ENCODE peak calls at places on chromosomes 12 and 14, in four cellular contexts. N, U, B and M are unnamed samples.

GRCh38 chr12:94134226-94134795 is 14.1 kb upstream of the PLXNC1 start:
- DNase-seq in B (no peak), U (no peak), N (no peak), M (peak)

GRCh38 chr12:71472441-71472911 is 32.9 kb downstream of the LGR5 start:
- DNase-seq in N (no peak), U (no peak), B (no peak), M (no peak)

GRCh38 chr12:13784504-13784903 is 196.9 kb downstream of the GRIN2B start:
- DNase-seq in N (no peak), B (no peak), U (no peak), M (no peak)

GRCh38 chr12:77996670-77997069 is 166.0 kb downstream of the NAV3 start:
- DNase-seq in B (no peak), N (no peak), U (no peak), M (no peak)

GRCh38 chr12:109793411-109793810 is 39.8 kb downstream of the TRPV4 start:
- DNase-seq in U (no peak), B (no peak), N (no peak), M (no peak)

GRCh38 chr12:4628406-4628805 is 20.4 kb downstream of the AKAP3 start:
- DNase-seq in N (no peak), U (no peak), B (no peak), M (no peak)

GRCh38 chr14:94110552-94111181 is at the start of gene IFI27:
- DNase-seq in N (peak), U (peak), B (no peak), M (peak)

GRCh38 chr12:54222609-54223008 is 33.8 kb upstream of the SMUG1 start:
- DNase-seq in N (no peak), B (no peak), U (no peak), M (no peak)

GRCh38 chr12:54265364-54265812 is 14.5 kb downstream of the CBX5 start:
- DNase-seq in B (no peak), U (no peak), N (no peak), M (no peak)

GRCh38 chr12:59650594-59651229 is 54.9 kb downstream of the SLC16A7 start:
- DNase-seq in B (no peak), N (no peak), U (peak), M (no peak)

GRCh38 chr12:119069029-119069731 is 87.8 kb downstream of the SRRM4 start:
- DNase-seq in B (no peak), U (no peak), N (no peak), M (no peak)

GRCh38 chr14:26707234-26707633 is 109.4 kb upstream of the NOVA1 start:
- DNase-seq in N (no peak), U (no peak), B (no peak), M (no peak)

GRCh38 chr12:110556705-110557104 is 26.4 kb downstream of the PPTC7 start:
- DNase-seq in U (no peak), B (no peak), N (no peak), M (no peak)

GRCh38 chr12:11727133-11727664 is 77.7 kb downstream of the ETV6 start:
- DNase-seq in N (no peak), U (no peak), B (no peak), M (no peak)

GRCh38 chr14:92645841-92646478 is 102.5 kb downstream of the LGMN start:
- DNase-seq in U (no peak), B (no peak), N (no peak), M (no peak)

GRCh38 chr12:132866251-132866828 is 21.1 kb downstream of the CHFR start:
- DNase-seq in U (no peak), B (no peak), N (no peak), M (no peak)

GRCh38 chr12:2610358-2610757 is 184.4 kb upstream of the FKBP4 start:
- DNase-seq in N (no peak), U (no peak), B (no peak), M (no peak)

GRCh38 chr14:105058521-105059034 is 6.7 kb downstream of the GPR132 start:
- DNase-seq in N (no peak), B (no peak), U (no peak), M (no peak)

GRCh38 chr12:24252580-24252979 is 303.1 kb upstream of the SOX5 start:
- DNase-seq in U (no peak), N (no peak), B (no peak), M (no peak)

GRCh38 chr14:56309198-56309597 is 191.0 kb downstream of the PELI2 start:
- DNase-seq in N (no peak), U (no peak), B (no peak), M (no peak)

GRCh38 chr14:73754911-73755360 is 40.8 kb upstream of the PNMA1 start:
- DNase-seq in U (no peak), N (no peak), B (no peak), M (peak)

GRCh38 chr12:7844131-7844530 is 28.6 kb downstream of the SLC2A14 start:
- DNase-seq in N (no peak), U (no peak), B (no peak), M (peak)

GRCh38 chr14:23125933-23126524 is 7.0 kb upstream of the CEBPE start:
- DNase-seq in U (no peak), N (no peak), B (no peak), M (no peak)
- TF ChIP-seq CTCF in U (no peak), N (no peak), B (no peak), M (no peak)

GRCh38 chr14:100306506-100307214 is 416 bp upstream of the SLC25A29 start:
- DNase-seq in N (peak), B (peak), U (peak), M (peak)
- TF ChIP-seq CTCF in N (no peak), B (no peak), U (no peak), M (no peak)

DNA sequence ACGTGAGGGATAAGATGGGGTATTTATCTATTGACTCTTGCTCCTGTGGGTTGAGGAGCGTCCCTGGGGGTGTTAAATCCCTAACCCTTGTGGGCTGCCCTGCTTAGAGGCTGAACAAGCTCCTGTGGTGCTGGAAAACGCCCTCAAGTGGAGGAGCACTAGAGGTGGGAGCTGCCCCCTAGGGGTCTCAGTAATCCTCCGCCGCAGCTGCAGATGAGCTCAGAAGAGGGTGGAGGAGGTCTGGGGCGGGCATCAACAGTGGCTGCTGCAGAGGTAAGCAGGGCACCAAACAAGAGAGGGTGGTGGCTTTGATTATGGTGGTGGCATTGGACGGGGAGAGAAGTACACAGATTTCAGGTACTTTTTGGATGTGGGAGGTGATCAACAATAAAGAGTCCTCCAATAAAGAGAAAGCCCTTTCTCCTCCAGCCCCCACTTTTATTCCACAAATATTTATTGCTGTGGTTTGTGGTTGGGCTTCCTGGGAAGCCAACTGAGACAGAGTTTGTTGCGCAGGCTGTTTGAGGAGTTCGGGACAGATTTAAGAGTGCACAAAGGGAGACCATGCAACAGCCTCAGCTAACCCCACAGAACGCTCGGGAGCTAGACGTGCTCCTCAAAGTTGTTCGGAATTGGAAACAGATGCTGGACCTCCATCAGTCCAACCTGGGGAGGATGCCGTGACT is 179.9 kb downstream of the ADCK1 start:
- DNase-seq in N (no peak), B (no peak), U (no peak), M (no peak)
- TF ChIP-seq CTCF in N (no peak), B (no peak), U (no peak), M (no peak)

GRCh38 chr14:68747366-68747765 is 45.5 kb downstream of the ZFP36L1 start:
- DNase-seq in U (no peak), N (no peak), B (no peak), M (no peak)

GRCh38 chr14:68748260-68748659 is 44.6 kb downstream of the ZFP36L1 start:
- DNase-seq in N (no peak), U (no peak), B (no peak), M (no peak)

GRCh38 chr14:68741481-68741799 is 51.4 kb downstream of the ZFP36L1 start:
- DNase-seq in N (no peak), U (no peak), B (no peak), M (no peak)

GRCh38 chr14:68741839-68742470 is 50.9 kb downstream of the ZFP36L1 start:
- DNase-seq in N (no peak), U (peak), B (peak), M (no peak)

DNA sequence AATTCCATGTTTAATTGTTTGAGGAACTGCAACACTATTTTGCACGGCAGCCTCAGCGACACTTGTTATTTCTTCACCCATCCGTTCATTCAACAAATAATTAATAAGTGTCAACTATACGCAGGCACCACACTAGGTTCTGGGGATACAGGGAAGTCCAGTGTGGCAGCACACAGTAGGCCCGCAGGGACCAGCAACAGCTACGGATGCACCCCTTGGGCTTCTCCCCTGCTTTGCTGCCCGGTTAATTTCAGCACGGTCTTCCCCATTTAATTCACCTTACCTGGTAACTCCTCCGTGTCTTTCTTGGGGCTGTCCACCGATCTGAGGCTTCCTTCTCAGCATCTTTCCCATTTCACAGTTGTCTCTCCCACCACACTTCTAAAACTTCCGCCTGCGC is 48.3 kb downstream of the ZFP36L1 start:
- DNase-seq in B (no peak), U (no peak), N (no peak), M (no peak)
- TF ChIP-seq CTCF in B (no peak), U (no peak), N (no peak), M (no peak)

GRCh38 chr14:103343164-103343879 is 9.3 kb downstream of the EIF5 start:
- DNase-seq in N (no peak), B (no peak), U (no peak), M (no peak)
- TF ChIP-seq CTCF in N (no peak), B (no peak), U (no peak), M (no peak)

DNA sequence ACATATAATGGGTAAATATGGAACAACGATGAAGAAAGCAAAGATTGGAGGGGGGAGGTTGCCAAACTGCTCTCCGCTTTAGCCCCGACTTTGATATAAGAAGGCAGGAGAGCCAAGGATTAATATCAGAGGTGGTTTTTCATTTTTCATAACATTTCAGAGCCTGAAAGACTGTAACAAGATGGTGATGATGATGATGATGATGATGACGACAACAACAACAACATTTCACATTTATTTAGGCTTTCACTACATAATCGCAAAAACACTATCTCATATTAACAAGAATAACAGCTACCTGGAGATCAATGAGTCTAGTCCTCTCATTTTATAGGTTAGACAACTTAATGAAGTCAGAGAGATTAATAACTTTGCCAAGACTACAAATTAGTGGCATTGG is 86.1 kb downstream of the ANKS1B start:
- DNase-seq in B (no peak), U (no peak), N (no peak), M (no peak)
- TF ChIP-seq CTCF in B (no peak), U (no peak), N (no peak), M (no peak)